ENCODE peak calls at places on chromosomes 6 and 20, in six cellular contexts. One of them, this sample, is unnamed.

GRCh38 chr6:11296449-11297375 is 64.2 kb upstream of the NEDD9 start:
- DNase-seq in AG09309: no peak
- DNase-seq in brain microvascular endothelial cell: no peak
- DNase-seq in psoas muscle: no peak
- DNase-seq in spleen: no peak
- DNase-seq in dorsolateral prefrontal cortex: no peak
- DNase-seq in this sample: no peak

GRCh38 chr6:170203212-170203611 is 87.7 kb downstream of the DLL1 start:
- DNase-seq in brain microvascular endothelial cell: no peak
- DNase-seq in AG09309: no peak
- DNase-seq in spleen: no peak
- DNase-seq in psoas muscle: no peak
- DNase-seq in dorsolateral prefrontal cortex: no peak
- DNase-seq in this sample: no peak

GRCh38 chr6:30542915-30543314 is 13.4 kb downstream of the GNL1 start:
- DNase-seq in brain microvascular endothelial cell: peak
- DNase-seq in spleen: no peak
- DNase-seq in dorsolateral prefrontal cortex: no peak
- DNase-seq in AG09309: no peak
- DNase-seq in psoas muscle: no peak
- DNase-seq in this sample: no peak

GRCh38 chr6:134481953-134482352 is 164.0 kb upstream of the SGK1 start:
- DNase-seq in AG09309: no peak
- DNase-seq in spleen: no peak
- DNase-seq in brain microvascular endothelial cell: no peak
- DNase-seq in dorsolateral prefrontal cortex: no peak
- DNase-seq in psoas muscle: no peak
- DNase-seq in this sample: no peak

GRCh38 chr6:10266061-10266460 is 148.8 kb downstream of the TFAP2A start:
- DNase-seq in dorsolateral prefrontal cortex: no peak
- DNase-seq in brain microvascular endothelial cell: no peak
- DNase-seq in AG09309: no peak
- DNase-seq in psoas muscle: no peak
- DNase-seq in spleen: no peak
- DNase-seq in this sample: no peak

GRCh38 chr6:43842231-43842794 is 72.3 kb downstream of the VEGFA start:
- DNase-seq in psoas muscle: no peak
- DNase-seq in AG09309: peak
- DNase-seq in brain microvascular endothelial cell: no peak
- DNase-seq in dorsolateral prefrontal cortex: no peak
- DNase-seq in spleen: no peak
- DNase-seq in this sample: no peak

GRCh38 chr20:3047486-3048419 is 1.9 kb downstream of the MRPS26 start:
- DNase-seq in spleen: no peak
- DNase-seq in psoas muscle: no peak
- DNase-seq in dorsolateral prefrontal cortex: no peak
- DNase-seq in brain microvascular endothelial cell: no peak
- DNase-seq in AG09309: no peak
- DNase-seq in this sample: no peak

GRCh38 chr20:23776067-23776771 is 25.5 kb upstream of the CST1 start:
- DNase-seq in dorsolateral prefrontal cortex: no peak
- DNase-seq in AG09309: no peak
- DNase-seq in spleen: no peak
- DNase-seq in brain microvascular endothelial cell: no peak
- DNase-seq in psoas muscle: no peak
- DNase-seq in this sample: no peak

GRCh38 chr6:26414281-26414680 is 12.2 kb downstream of the BTN3A1 start:
- DNase-seq in psoas muscle: no peak
- DNase-seq in AG09309: no peak
- DNase-seq in spleen: no peak
- DNase-seq in dorsolateral prefrontal cortex: no peak
- DNase-seq in brain microvascular endothelial cell: no peak
- DNase-seq in this sample: peak

GRCh38 chr6:73050706-73051105 is 174.6 kb downstream of the KHDC1L start:
- DNase-seq in AG09309: no peak
- DNase-seq in spleen: no peak
- DNase-seq in brain microvascular endothelial cell: no peak
- DNase-seq in dorsolateral prefrontal cortex: no peak
- DNase-seq in psoas muscle: no peak
- DNase-seq in this sample: no peak

GRCh38 chr6:80742481-80742880 is 636.0 kb downstream of the BCKDHB start:
- DNase-seq in AG09309: peak
- DNase-seq in spleen: no peak
- DNase-seq in brain microvascular endothelial cell: peak
- DNase-seq in dorsolateral prefrontal cortex: no peak
- DNase-seq in psoas muscle: no peak
- DNase-seq in this sample: peak

DNA sequence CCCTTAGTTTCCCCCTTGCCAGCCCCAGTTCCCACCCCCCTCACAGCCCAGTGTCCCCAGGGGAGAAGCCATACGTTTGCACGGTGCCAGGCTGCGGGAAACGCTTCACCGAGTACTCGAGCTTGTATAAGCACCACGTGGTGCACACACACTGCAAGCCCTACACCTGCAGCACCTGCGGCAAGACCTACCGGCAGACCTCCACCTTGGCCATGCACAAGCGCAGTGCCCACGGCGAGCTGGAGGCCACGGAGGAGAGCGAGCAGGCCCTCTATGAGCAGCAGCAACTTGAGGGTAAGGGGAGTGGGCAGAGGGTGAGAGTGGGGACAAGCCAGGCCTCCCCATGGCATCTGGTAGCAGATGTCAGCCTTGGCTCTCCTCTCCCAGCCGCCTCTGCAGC is 5.1 kb upstream of the DEF6 start:
- DNase-seq in spleen: no peak
- DNase-seq in dorsolateral prefrontal cortex: no peak
- DNase-seq in brain microvascular endothelial cell: no peak
- DNase-seq in psoas muscle: no peak
- DNase-seq in AG09309: no peak
- DNase-seq in this sample: no peak
- H3K4me3 ChIP-seq in spleen: no peak
- H3K4me3 ChIP-seq in dorsolateral prefrontal cortex: no peak
- H3K4me3 ChIP-seq in brain microvascular endothelial cell: no peak
- H3K4me3 ChIP-seq in psoas muscle: no peak
- H3K4me3 ChIP-seq in AG09309: no peak
- H3K4me3 ChIP-seq in this sample: no peak

DNA sequence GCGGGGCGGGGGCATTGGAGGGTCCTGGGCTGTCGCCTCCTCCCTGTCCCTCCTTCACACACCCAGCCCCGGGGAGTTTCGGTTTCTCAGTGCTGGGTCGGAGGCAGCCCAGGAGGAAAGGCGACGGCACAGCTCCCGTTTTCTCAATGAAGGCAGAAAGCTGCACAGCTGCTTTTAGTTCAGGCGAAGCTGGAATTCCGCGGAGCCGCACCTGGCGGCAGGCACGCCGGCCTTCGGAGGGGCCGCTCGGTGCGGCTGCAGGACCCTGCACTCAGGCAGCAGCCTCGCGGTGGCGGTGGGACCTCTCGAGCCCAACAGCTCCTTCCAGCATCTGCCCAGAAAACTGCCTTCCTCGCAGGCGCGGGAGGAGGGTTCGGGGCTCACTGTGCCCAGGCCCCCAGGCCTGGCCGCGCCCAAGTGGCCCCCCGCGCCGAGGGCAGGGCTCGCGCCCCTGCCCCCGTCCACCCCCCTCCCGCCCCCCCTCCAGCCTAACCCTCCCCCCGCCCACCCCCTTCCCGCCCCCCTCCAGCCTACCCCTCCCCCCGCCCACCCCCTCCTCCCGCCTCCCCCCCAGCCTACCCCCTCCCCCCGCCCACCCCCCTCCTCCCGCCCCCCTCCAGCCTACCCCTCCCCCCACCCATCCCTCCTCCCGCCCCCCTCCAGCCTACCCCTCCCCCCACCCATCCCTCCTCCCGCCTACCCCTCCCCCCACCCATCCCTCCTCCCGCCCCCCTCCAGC is 4.8 kb downstream of the FOXQ1 start:
- DNase-seq in AG09309: no peak
- DNase-seq in spleen: no peak
- DNase-seq in psoas muscle: no peak
- DNase-seq in brain microvascular endothelial cell: no peak
- DNase-seq in dorsolateral prefrontal cortex: no peak
- DNase-seq in this sample: no peak
- TF ChIP-seq CTCF in AG09309: peak
- TF ChIP-seq CTCF in spleen: no peak
- TF ChIP-seq CTCF in psoas muscle: no peak
- TF ChIP-seq CTCF in brain microvascular endothelial cell: no peak
- TF ChIP-seq CTCF in dorsolateral prefrontal cortex: no peak
- TF ChIP-seq CTCF in this sample: no peak

DNA sequence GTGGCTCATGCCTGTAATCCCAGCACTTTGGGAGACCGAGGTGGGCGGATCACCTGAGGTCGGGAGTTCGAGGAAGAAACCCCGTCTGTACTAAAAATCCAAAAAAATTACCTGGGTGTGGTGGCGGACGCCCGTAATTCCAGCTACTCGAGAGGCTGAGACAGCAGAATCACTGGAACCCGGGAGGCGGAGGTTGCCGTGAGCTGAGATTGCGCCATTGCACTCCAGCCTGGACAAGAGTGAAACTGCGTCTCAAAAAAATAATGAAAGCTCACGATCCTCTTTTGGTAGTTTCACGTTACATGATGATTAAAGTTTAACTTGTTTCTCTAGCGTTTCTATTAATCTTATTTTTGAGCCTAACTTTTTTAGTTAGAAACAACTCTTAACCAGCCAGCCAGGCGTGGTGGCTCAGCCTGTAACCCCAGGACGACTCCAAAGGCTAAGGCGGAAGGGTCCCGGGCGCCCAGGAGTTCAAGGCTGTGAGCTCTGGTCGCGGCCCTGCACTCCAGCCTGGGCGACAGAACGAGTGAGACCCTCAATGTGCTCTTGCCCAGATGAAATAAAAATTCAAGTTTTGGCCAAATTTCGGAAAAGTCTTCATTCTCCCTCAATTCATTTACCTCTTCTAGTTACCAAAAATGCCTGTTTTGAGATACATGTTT is 1.2 kb upstream of the WRNIP1 start:
- DNase-seq in spleen: peak
- DNase-seq in psoas muscle: no peak
- DNase-seq in AG09309: no peak
- DNase-seq in dorsolateral prefrontal cortex: no peak
- DNase-seq in brain microvascular endothelial cell: no peak
- DNase-seq in this sample: no peak
- H3K4me3 ChIP-seq in spleen: peak
- H3K4me3 ChIP-seq in psoas muscle: peak
- H3K4me3 ChIP-seq in AG09309: peak
- H3K4me3 ChIP-seq in dorsolateral prefrontal cortex: peak
- H3K4me3 ChIP-seq in brain microvascular endothelial cell: peak
- H3K4me3 ChIP-seq in this sample: peak

DNA sequence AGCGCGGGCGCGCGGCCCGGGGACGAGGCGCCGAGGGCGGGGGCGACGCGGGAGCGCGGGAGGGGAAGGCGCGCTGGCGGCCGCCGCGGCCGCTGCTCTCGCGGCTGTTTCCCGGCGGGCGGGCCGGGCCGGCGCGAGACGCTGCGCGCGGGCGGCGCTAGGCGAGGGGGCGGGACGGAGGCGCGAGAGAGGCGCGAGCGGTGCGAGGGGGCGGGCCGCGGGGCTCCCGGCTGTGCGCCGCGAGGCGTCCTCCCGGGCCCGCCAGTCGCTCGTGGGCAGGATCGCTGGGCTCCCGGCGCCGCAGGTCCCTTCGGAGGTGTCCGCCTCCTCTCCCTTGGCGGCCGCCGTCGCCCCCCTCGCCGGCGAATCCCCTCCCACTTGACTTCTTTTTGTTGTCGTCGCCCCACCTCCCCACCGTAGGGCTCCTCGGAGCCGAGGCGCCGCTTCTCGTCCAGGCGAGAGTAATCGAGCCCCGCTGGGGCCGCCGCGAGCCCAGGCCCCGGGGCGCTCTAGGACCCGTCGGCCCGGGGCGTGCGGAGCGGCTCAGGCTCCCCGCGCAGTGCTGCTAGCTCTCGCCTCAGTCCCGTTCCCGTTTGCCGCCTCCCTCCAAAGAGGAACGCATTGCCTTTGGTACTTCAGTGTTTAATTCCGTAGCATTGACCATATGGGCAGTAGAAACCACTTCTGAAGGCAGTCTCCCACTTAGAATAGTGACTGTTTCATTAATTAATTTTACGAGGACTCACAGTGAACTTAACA is at the start of gene RANBP9:
- DNase-seq in dorsolateral prefrontal cortex: peak
- DNase-seq in AG09309: peak
- DNase-seq in spleen: peak
- DNase-seq in psoas muscle: peak
- DNase-seq in brain microvascular endothelial cell: peak
- DNase-seq in this sample: no peak
- TF ChIP-seq CTCF in dorsolateral prefrontal cortex: peak
- TF ChIP-seq CTCF in AG09309: no peak
- TF ChIP-seq CTCF in spleen: no peak
- TF ChIP-seq CTCF in psoas muscle: no peak
- TF ChIP-seq CTCF in brain microvascular endothelial cell: no peak
- TF ChIP-seq CTCF in this sample: no peak

GRCh38 chr6:70166088-70166958 is 136.6 kb downstream of the COL9A1 start:
- DNase-seq in spleen: peak
- DNase-seq in dorsolateral prefrontal cortex: peak
- DNase-seq in psoas muscle: peak
- DNase-seq in brain microvascular endothelial cell: peak
- DNase-seq in AG09309: no peak
- DNase-seq in this sample: no peak
- H3K4me3 ChIP-seq in spleen: no peak
- H3K4me3 ChIP-seq in dorsolateral prefrontal cortex: peak
- H3K4me3 ChIP-seq in psoas muscle: peak
- H3K4me3 ChIP-seq in brain microvascular endothelial cell: peak
- H3K4me3 ChIP-seq in AG09309: no peak
- H3K4me3 ChIP-seq in this sample: peak

DNA sequence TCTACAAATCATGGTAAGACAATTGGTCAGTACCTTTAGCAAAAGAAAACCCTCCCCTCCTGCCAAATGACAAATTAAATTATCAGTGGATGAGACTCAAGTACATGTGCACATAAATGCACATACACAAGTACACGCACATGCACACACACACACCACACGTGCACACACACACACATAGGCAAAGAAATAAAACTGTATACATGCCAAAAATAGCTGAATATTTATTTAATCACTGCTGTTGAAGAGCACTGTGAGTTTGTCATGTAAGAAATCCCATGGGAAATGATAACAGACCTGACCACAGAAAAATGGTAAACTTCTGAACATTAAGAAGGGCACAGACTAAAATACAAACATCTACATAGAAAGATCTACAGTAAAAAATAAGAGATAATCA is 46.6 kb upstream of the TNFAIP3 start:
- DNase-seq in dorsolateral prefrontal cortex: no peak
- DNase-seq in spleen: no peak
- DNase-seq in psoas muscle: no peak
- DNase-seq in AG09309: no peak
- DNase-seq in brain microvascular endothelial cell: no peak
- DNase-seq in this sample: no peak
- TF ChIP-seq CTCF in dorsolateral prefrontal cortex: no peak
- TF ChIP-seq CTCF in spleen: no peak
- TF ChIP-seq CTCF in psoas muscle: no peak
- TF ChIP-seq CTCF in AG09309: no peak
- TF ChIP-seq CTCF in brain microvascular endothelial cell: no peak
- TF ChIP-seq CTCF in this sample: no peak

This sample was measured in epithelial cell of proximal tubule.